ENCODE peak calls at places on chromosomes 5 and 9, in six cellular contexts. B is left ventricle myocardium inferior, Q is psoas muscle, J is lower lobe of right lung, N is AG10803, X is AG04450. G is an unnamed sample.

GRCh38 chr9:99019523-99020331 is 76.0 kb downstream of the COL15A1 start:
- DNase-seq in B (no peak), Q (no peak), J (no peak), N (peak; percentile 98), X (peak; percentile 94), G (no peak)

GRCh38 chr9:32508728-32509127 is 17.3 kb downstream of the RIGI start:
- DNase-seq in B (no peak), Q (no peak), J (no peak), N (no peak), X (no peak), G (no peak)

GRCh38 chr5:124839371-124839998 is 93.0 kb upstream of the ZNF608 start:
- DNase-seq in B (no peak), Q (no peak), J (no peak), N (peak; percentile 1), X (no peak), G (no peak)

GRCh38 chr9:4464911-4465513 is 25.3 kb upstream of the SLC1A1 start:
- DNase-seq in B (no peak), Q (no peak), J (no peak), N (no peak), X (no peak), G (no peak)

GRCh38 chr5:71882826-71883744 is 164.0 kb downstream of the CARTPT start:
- DNase-seq in B (peak; percentile 32), Q (no peak), J (no peak), N (peak; percentile 69), X (no peak), G (no peak)

GRCh38 chr5:126846344-126846743 is 69.4 kb downstream of the LMNB1 start:
- DNase-seq in B (no peak), Q (no peak), J (no peak), N (peak; percentile 64), X (no peak), G (no peak)

GRCh38 chr9:121779381-121780117 is 128.1 kb downstream of the DAB2IP start:
- DNase-seq in B (no peak), Q (no peak), J (no peak), N (no peak), X (no peak), G (no peak)

GRCh38 chr5:57316798-57317327 is 143.0 kb downstream of the GPBP1 start:
- DNase-seq in B (no peak), Q (no peak), J (no peak), N (peak; percentile 78), X (peak; percentile 99), G (no peak)

GRCh38 chr9:83706703-83707517 is 848 bp downstream of the UBQLN1 start:
- DNase-seq in B (peak; percentile 30), Q (peak; percentile 46), J (peak; percentile 63), N (peak; percentile 12), X (no peak), G (peak; percentile 3)

GRCh38 chr5:175752826-175753535 is 95.1 kb downstream of the HRH2 start:
- DNase-seq in B (no peak), Q (no peak), J (no peak), N (no peak), X (no peak), G (no peak)

GRCh38 chr5:92633821-92634220 is 947.2 kb downstream of the NR2F1-AS1 start:
- DNase-seq in B (no peak), Q (no peak), J (no peak), N (no peak), X (peak; percentile 49), G (no peak)

GRCh38 chr9:30851600-30851999 is 1532.8 kb upstream of the ACO1 start:
- DNase-seq in B (no peak), Q (no peak), J (no peak), N (no peak), X (no peak), G (no peak)

GRCh38 chr9:121675969-121676822 is 24.8 kb downstream of the DAB2IP start:
- DNase-seq in B (peak; percentile 54), Q (no peak), J (peak; percentile 39), N (no peak), X (no peak), G (no peak)

GRCh38 chr5:110909415-110909814 is 162.1 kb upstream of the TSLP start:
- DNase-seq in B (no peak), Q (no peak), J (no peak), N (no peak), X (no peak), G (no peak)

GRCh38 chr5:83987513-83988292 is 267.0 kb upstream of the HAPLN1 start:
- DNase-seq in B (no peak), Q (no peak), J (no peak), N (no peak), X (no peak), G (no peak)

GRCh38 chr5:135843571-135844337 is 9.3 kb downstream of the SLC25A48 start:
- DNase-seq in B (no peak), Q (no peak), J (no peak), N (no peak), X (no peak), G (no peak)

GRCh38 chr5:115372121-115372520 is 75.7 kb upstream of the CCDC112 start:
- DNase-seq in B (no peak), Q (no peak), J (no peak), N (peak; percentile 56), X (no peak), G (no peak)

GRCh38 chr9:35756743-35757526 is 2.9 kb upstream of the MSMP start:
- DNase-seq in B (peak; percentile 72), Q (peak; percentile 75), J (peak; percentile 84), N (no peak), X (no peak), G (no peak)

GRCh38 chr5:21665525-21665924 is 1187.6 kb downstream of the CDH12 start:
- DNase-seq in B (no peak), Q (no peak), J (no peak), N (no peak), X (no peak), G (no peak)

GRCh38 chr5:45335346-45335745 is 360.8 kb downstream of the HCN1 start:
- DNase-seq in B (no peak), Q (no peak), J (no peak), N (no peak), X (no peak), G (no peak)

GRCh38 chr5:35815089-35815936 is 41.4 kb upstream of the IL7R start:
- DNase-seq in B (no peak), Q (no peak), J (no peak), N (no peak), X (no peak), G (no peak)

GRCh38 chr9:17402309-17402708 is 176.6 kb upstream of the SH3GL2 start:
- DNase-seq in B (no peak), Q (no peak), J (no peak), N (peak; percentile 22), X (no peak), G (no peak)

GRCh38 chr9:109986423-109987055 is 206.5 kb downstream of the PALM2AKAP2 start:
- DNase-seq in B (no peak), Q (no peak), J (no peak), N (peak; percentile 98), X (peak; percentile 49), G (no peak)

GRCh38 chr9:130050472-130050871 is 3.2 kb upstream of the GPR107 start:
- DNase-seq in B (no peak), Q (no peak), J (no peak), N (no peak), X (no peak), G (no peak)

GRCh38 chr9:130049431-130050210 is 4.1 kb upstream of the GPR107 start:
- DNase-seq in B (no peak), Q (no peak), J (no peak), N (no peak), X (no peak), G (no peak)

GRCh38 chr9:130053109-130053503 is 600 bp upstream of the GPR107 start:
- DNase-seq in B (no peak), Q (no peak), J (no peak), N (no peak), X (no peak), G (no peak)

GRCh38 chr9:130053504-130054427 is at the start of gene GPR107:
- DNase-seq in B (peak; percentile 83), Q (peak; percentile 85), J (peak; percentile 89), N (peak; percentile 67), X (no peak), G (no peak)

GRCh38 chr9:130051855-130052254 is 1.9 kb upstream of the GPR107 start:
- DNase-seq in B (no peak), Q (no peak), J (no peak), N (no peak), X (no peak), G (no peak)
- H3K4me3 ChIP-seq in B (no peak overlapping the region), Q (peak overlapping the region; percentile 97), J (no peak overlapping the region), N (no peak overlapping the region), X (no peak overlapping the region), G (no peak overlapping the region)

GRCh38 chr9:112764837-112765236 is 14.3 kb downstream of the SNX30 start:
- DNase-seq in B (no peak), Q (no peak), J (no peak), N (no peak), X (no peak), G (no peak)
- TF ChIP-seq CTCF in B (no peak), Q (no peak), J (no peak), N (no peak), X (no peak), G (no peak)

DNA sequence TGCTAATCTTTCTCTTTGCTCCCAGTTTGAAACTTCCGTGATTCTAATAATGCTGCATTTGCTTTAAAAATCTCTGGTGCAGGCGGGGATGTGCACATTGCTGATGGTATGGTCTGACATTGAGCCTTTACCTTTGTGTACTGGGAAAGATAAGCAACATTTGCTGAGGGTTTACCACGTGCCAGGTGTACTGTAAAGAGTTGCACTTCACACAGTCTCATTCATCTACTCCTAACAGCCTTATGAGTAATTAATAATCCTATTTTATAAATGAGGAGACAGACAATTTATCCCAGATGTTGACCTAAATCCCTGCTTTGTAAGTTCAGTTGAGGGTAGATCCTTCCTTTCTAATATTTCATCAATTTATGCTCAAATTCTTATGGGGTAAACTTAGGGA is 726 bp upstream of the ADGRV1 start:
- DNase-seq in B (no peak), Q (no peak), J (no peak), N (no peak), X (no peak), G (no peak)
- H3K4me3 ChIP-seq in B (peak overlapping the region; percentile 59), Q (peak overlapping the region; percentile 57), J (peak overlapping the region; percentile 51), N (no peak overlapping the region), X (no peak overlapping the region), G (peak overlapping the region; percentile 62)

GRCh38 chr5:41527201-41527779 is 16.9 kb upstream of the PLCXD3 start:
- DNase-seq in B (peak; percentile 24), Q (no peak), J (no peak), N (peak; percentile 90), X (peak; percentile 84), G (no peak)

GRCh38 chr5:41522193-41522786 is 11.9 kb upstream of the PLCXD3 start:
- DNase-seq in B (no peak), Q (no peak), J (no peak), N (no peak), X (no peak), G (no peak)

GRCh38 chr5:41526699-41527098 is 16.3 kb upstream of the PLCXD3 start:
- DNase-seq in B (no peak), Q (no peak), J (no peak), N (no peak), X (no peak), G (no peak)

GRCh38 chr5:41519801-41520200 is 9.4 kb upstream of the PLCXD3 start:
- DNase-seq in B (no peak), Q (no peak), J (no peak), N (no peak), X (no peak), G (no peak)

DNA sequence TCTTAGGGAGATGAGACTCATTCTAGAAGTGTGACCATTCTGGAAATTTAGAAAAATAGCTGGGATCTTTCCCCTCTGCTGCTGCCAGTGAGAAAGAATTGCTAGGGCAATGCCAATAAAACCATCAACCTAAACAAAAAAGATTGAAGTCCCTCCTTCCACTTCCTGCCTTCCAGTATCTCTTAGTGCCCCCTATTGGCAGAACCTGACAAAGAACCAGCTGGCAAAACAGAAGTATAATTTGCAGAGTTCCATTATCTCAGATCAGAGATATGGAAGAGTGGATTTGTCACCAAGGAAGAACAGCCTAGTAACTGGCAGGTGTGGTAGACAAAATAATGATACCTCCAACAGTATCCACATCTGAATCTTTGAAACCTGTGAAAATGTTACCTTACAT is 13.8 kb upstream of the PLCXD3 start:
- DNase-seq in B (no peak), Q (no peak), J (no peak), N (no peak), X (no peak), G (no peak)
- TF ChIP-seq CTCF in B (no peak), Q (no peak), J (peak; percentile 23), N (no peak), X (no peak), G (no peak)

G was measured in thoracic aorta.